ENCODE peak calls at places on chromosomes 3 and 15, in nine cellular contexts. E is bronchial epithelial cell; V is right cardiac atrium; T is anterior cingulate cortex; I is T-cell; X is coronary artery; K is glutamatergic neuron; S is HFFc6; Z is activated naive CD4-positive, alpha-beta T cell. A is an unnamed sample.

GRCh38 chr15:57541805-57542504 is 49.7 kb upstream of the MYZAP start:
- DNase-seq in V (peak), S (peak), X (no peak), Z (no peak), I (peak), E (peak), T (peak), K (peak), A (peak)

GRCh38 chr3:52820741-52821140 is 9.7 kb downstream of the ITIH4 start:
- DNase-seq in Z (no peak), I (peak), S (no peak), E (no peak), K (peak), X (no peak), T (no peak), V (peak), A (no peak)

GRCh38 chr15:56759450-56759845 is 26.1 kb upstream of the ZNF280D start:
- DNase-seq in I (no peak), V (peak), T (no peak), K (no peak), E (peak), S (peak), X (no peak), Z (no peak), A (peak)

GRCh38 chr3:54951405-54951804 is 23.5 kb upstream of the LRTM1 start:
- DNase-seq in E (peak), I (no peak), T (peak), V (peak), K (peak), X (peak), Z (no peak), S (peak), A (peak)

GRCh38 chr15:49895337-49896223 is 223.5 kb downstream of the ATP8B4 start:
- DNase-seq in V (no peak), E (no peak), X (no peak), I (no peak), K (no peak), S (no peak), T (no peak), Z (no peak), A (no peak)

GRCh38 chr15:80783275-80783674 is 4.1 kb downstream of the CEMIP start:
- DNase-seq in X (no peak), E (no peak), K (no peak), T (no peak), S (no peak), V (no peak), Z (no peak), I (no peak), A (no peak)

GRCh38 chr3:73772599-73772998 is 147.9 kb upstream of the PDZRN3 start:
- DNase-seq in V (no peak), S (no peak), I (no peak), X (no peak), K (no peak), Z (no peak), T (no peak), E (no peak), A (no peak)

GRCh38 chr3:184335661-184336483 is 1.5 kb upstream of the FAM131A start:
- DNase-seq in K (peak), X (peak), V (peak), T (peak), I (peak), S (peak), E (peak), Z (peak), A (peak)

GRCh38 chr3:31295150-31295765 is 237.5 kb upstream of the STT3B start:
- DNase-seq in T (no peak), K (no peak), S (no peak), E (no peak), V (no peak), I (no peak), Z (no peak), X (no peak), A (no peak)

GRCh38 chr3:39109086-39109485 is 1.6 kb downstream of the TTC21A start:
- DNase-seq in Z (no peak), S (no peak), T (no peak), E (no peak), K (no peak), I (no peak), V (no peak), X (no peak), A (no peak)

GRCh38 chr3:62361824-62362223 is 11.5 kb downstream of the FEZF2 start:
- DNase-seq in K (no peak), E (no peak), X (no peak), S (no peak), Z (no peak), V (no peak), T (no peak), I (no peak), A (no peak)

GRCh38 chr3:62732183-62732904 is 142.9 kb downstream of the CADPS start:
- DNase-seq in Z (no peak), K (no peak), X (no peak), E (peak), T (no peak), S (no peak), I (no peak), V (no peak), A (no peak)

GRCh38 chr15:50109086-50109987 is 9.7 kb downstream of the ATP8B4 start:
- DNase-seq in E (peak), I (no peak), V (no peak), S (no peak), X (no peak), Z (no peak), T (no peak), K (no peak), A (no peak)

GRCh38 chr3:16849240-16849639 is 35.5 kb upstream of the PLCL2 start:
- DNase-seq in X (no peak), T (peak), Z (no peak), K (peak), V (peak), E (peak), S (no peak), I (peak), A (peak)

GRCh38 chr3:5047764-5048163 is 68.5 kb downstream of the BHLHE40 start:
- DNase-seq in Z (no peak), I (no peak), K (no peak), S (no peak), E (no peak), V (no peak), T (no peak), X (no peak), A (no peak)